ENCODE peak calls at places on chromosomes 5 and 9, in seven cellular contexts. W is neuronal stem cell, H is IMR-90, C is mesendoderm, E is mesenchymal stem cell, O is H9, X is H1. T is an unnamed sample.

GRCh38 chr9:101458955-101459631 is 23.5 kb upstream of the ALDOB start:
- DNase-seq in W (peak; percentile 38), H (peak; percentile 83), C (peak; percentile 96), E (peak; percentile 85), O (peak; percentile 83), X (no peak), T (peak; percentile 27)

GRCh38 chr5:56950626-56951130 is 1.2 kb downstream of the MIER3 start:
- DNase-seq in W (peak; percentile 27), H (peak; percentile 66), C (peak; percentile 75), E (peak; percentile 80), O (peak; percentile 67), X (peak; percentile 72), T (peak; percentile 31)

GRCh38 chr5:78242001-78242400 is 52.5 kb downstream of the AP3B1 start:
- DNase-seq in W (no peak), H (no peak), C (no peak), E (no peak), O (no peak), X (no peak), T (no peak)

GRCh38 chr5:442335-443238 is at the start of gene EXOC3:
- DNase-seq in W (peak; percentile 63), H (peak; percentile 56), C (peak; percentile 74), E (peak; percentile 77), O (peak; percentile 70), X (peak; percentile 81), T (peak; percentile 80)

GRCh38 chr5:110618941-110619340 is 107.5 kb downstream of the TMEM232 start:
- DNase-seq in W (no peak), H (no peak), C (no peak), E (no peak), O (no peak), X (no peak), T (no peak)

GRCh38 chr9:112844771-112845542 is 45.7 kb downstream of the SLC46A2 start:
- DNase-seq in W (peak; percentile 68), H (peak; percentile 66), C (peak; percentile 72), E (peak; percentile 61), O (peak; percentile 77), X (peak; percentile 95), T (peak; percentile 72)

GRCh38 chr9:100426194-100426531 is 780 bp upstream of the MSANTD3 start:
- DNase-seq in W (no peak), H (no peak), C (no peak), E (no peak), O (no peak), X (no peak), T (no peak)

GRCh38 chr9:136198605-136199083 is 6.3 kb downstream of the LHX3 start:
- DNase-seq in W (no peak), H (no peak), C (no peak), E (peak; percentile 20), O (no peak), X (peak; percentile 75), T (no peak)

GRCh38 chr5:116992681-116993080 is 418.1 kb upstream of the SEMA6A start:
- DNase-seq in W (no peak), H (no peak), C (no peak), E (no peak), O (no peak), X (no peak), T (no peak)

GRCh38 chr9:101117091-101117490 is 88.6 kb downstream of the PLPPR1 start:
- DNase-seq in W (no peak), H (no peak), C (peak; percentile 68), E (no peak), O (no peak), X (no peak), T (no peak)

GRCh38 chr9:107332883-107333282 is 49.8 kb downstream of the RAD23B start:
- DNase-seq in W (no peak), H (no peak), C (no peak), E (no peak), O (no peak), X (no peak), T (no peak)

GRCh38 chr5:9283021-9283420 is 262.9 kb downstream of the SEMA5A start:
- DNase-seq in W (no peak), H (peak; percentile 52), C (no peak), E (peak; percentile 46), O (no peak), X (no peak), T (no peak)

GRCh38 chr9:34197756-34198711 is 19.2 kb downstream of the UBAP1 start:
- DNase-seq in W (no peak), H (no peak), C (peak; percentile 86), E (no peak), O (peak; percentile 90), X (peak; percentile 68), T (no peak)

GRCh38 chr9:35713578-35713977 is 18.4 kb downstream of the TLN1 start:
- DNase-seq in W (no peak), H (no peak), C (no peak), E (no peak), O (no peak), X (no peak), T (no peak)

GRCh38 chr5:165119175-165119574 is 1613.8 kb downstream of the MAT2B start:
- DNase-seq in W (no peak), H (no peak), C (no peak), E (no peak), O (no peak), X (no peak), T (no peak)

GRCh38 chr5:168879929-168880328 is 300.8 kb upstream of the PANK3 start:
- DNase-seq in W (no peak), H (no peak), C (no peak), E (no peak), O (no peak), X (no peak), T (no peak)

GRCh38 chr5:5066276-5067186 is 73.6 kb upstream of the ADAMTS16 start:
- DNase-seq in W (no peak), H (no peak), C (peak; percentile 63), E (no peak), O (no peak), X (no peak), T (peak; percentile 42)

GRCh38 chr9:136729144-136729543 is 13.6 kb downstream of the LCN10 start:
- DNase-seq in W (no peak), H (no peak), C (no peak), E (no peak), O (no peak), X (no peak), T (no peak)

GRCh38 chr9:124268248-124268647 is 10.5 kb downstream of the NEK6 start:
- DNase-seq in W (no peak), H (no peak), C (no peak), E (no peak), O (no peak), X (no peak), T (no peak)

GRCh38 chr5:141848771-141849370 is 29.3 kb downstream of the PCDH1 start:
- DNase-seq in W (no peak), H (peak; percentile 66), C (peak; percentile 97), E (peak; percentile 75), O (peak; percentile 95), X (peak; percentile 91), T (peak; percentile 75)

GRCh38 chr5:125525356-125525755 is 778.9 kb upstream of the ZNF608 start:
- DNase-seq in W (no peak), H (no peak), C (no peak), E (no peak), O (no peak), X (no peak), T (no peak)

GRCh38 chr5:19352120-19352519 is 635.9 kb downstream of the CDH18 start:
- DNase-seq in W (no peak), H (no peak), C (no peak), E (no peak), O (no peak), X (no peak), T (no peak)

GRCh38 chr9:135075234-135076142 is 12.0 kb upstream of the OLFM1 start:
- DNase-seq in W (no peak), H (no peak), C (peak; percentile 56), E (no peak), O (peak; percentile 65), X (peak; percentile 68), T (no peak)

DNA sequence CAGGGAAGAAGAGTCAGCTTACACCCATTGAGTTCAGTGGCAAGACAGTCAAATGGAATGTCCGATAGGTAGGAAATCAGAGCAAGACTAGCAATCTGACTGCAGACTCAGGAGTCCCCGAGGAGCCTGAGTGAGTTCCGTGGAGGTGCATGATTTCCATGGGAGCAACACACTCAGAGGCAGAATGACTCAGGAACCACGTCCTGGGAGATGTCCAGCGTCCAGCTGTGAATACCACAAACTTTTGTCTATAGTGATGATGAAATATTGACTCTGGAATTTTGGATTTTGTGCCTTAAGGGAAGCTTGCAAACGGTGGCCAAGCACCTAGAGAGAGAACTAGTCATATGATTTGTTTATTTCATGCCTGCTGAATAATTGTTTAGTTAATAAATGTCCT is 100.5 kb downstream of the PDE4D start:
- DNase-seq in W (no peak), H (peak; percentile 71), C (no peak), E (peak; percentile 82), O (no peak), X (no peak), T (peak; percentile 82)
- H2BK120ac ChIP-seq in W (no peak overlapping the region), H (no peak overlapping the region), C (no peak overlapping the region), E (no peak overlapping the region), O (no peak overlapping the region), X (no peak overlapping the region), T (peak overlapping the region; percentile 78)

DNA sequence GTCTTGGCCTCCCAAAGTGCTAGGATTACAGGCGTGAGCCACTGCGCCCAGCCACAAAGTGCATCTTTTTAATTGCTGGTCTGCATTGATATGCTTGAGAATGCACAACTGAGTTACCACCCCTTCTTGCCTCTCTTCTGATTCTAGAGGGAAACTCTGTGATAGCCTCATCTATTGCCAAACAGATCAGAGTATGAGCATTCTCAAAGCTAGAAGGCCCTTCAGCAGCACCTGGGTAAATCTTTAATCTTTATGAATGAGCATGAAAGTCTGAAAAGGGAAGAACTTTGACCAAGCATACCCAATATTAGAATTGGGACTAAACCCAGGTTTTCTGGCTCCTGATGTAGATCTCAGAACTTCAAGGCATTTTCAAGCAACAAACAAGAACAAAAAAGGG is 298.3 kb upstream of the TNC start:
- DNase-seq in W (no peak), H (no peak), C (no peak), E (no peak), O (no peak), X (no peak), T (no peak)
- H2AK5ac ChIP-seq in W (no peak overlapping the region), H (no peak overlapping the region), C (no peak overlapping the region), E (no peak overlapping the region), O (no peak overlapping the region), X (no peak overlapping the region), T (no peak overlapping the region)

GRCh38 chr9:98249774-98250173 is 5.7 kb downstream of the TBC1D2 start:
- DNase-seq in W (no peak), H (no peak), C (no peak), E (no peak), O (no peak), X (no peak), T (no peak)

GRCh38 chr9:98254236-98255063 is 999 bp downstream of the TBC1D2 start:
- DNase-seq in W (no peak), H (no peak), C (no peak), E (no peak), O (no peak), X (no peak), T (no peak)

GRCh38 chr9:98248737-98249474 is 6.5 kb downstream of the TBC1D2 start:
- DNase-seq in W (no peak), H (peak; percentile 97), C (no peak), E (peak; percentile 98), O (no peak), X (no peak), T (peak; percentile 84)

GRCh38 chr9:98253563-98253962 is 1.9 kb downstream of the TBC1D2 start:
- DNase-seq in W (no peak), H (no peak), C (no peak), E (no peak), O (no peak), X (no peak), T (no peak)

GRCh38 chr9:98251554-98251953 is 3.9 kb downstream of the TBC1D2 start:
- DNase-seq in W (no peak), H (peak; percentile 77), C (no peak), E (peak; percentile 57), O (no peak), X (no peak), T (peak; percentile 53)
- H2BK120ac ChIP-seq in W (no peak overlapping the region), H (peak overlapping the region; percentile 77), C (no peak overlapping the region), E (no peak overlapping the region), O (no peak overlapping the region), X (no peak overlapping the region), T (peak overlapping the region; percentile 8)

GRCh38 chr9:129241725-129242124 is 63.7 kb upstream of the IER5L start:
- DNase-seq in W (no peak), H (no peak), C (no peak), E (no peak), O (no peak), X (no peak), T (no peak)
- H2AK5ac ChIP-seq in W (no peak overlapping the region), H (peak overlapping the region; percentile 16), C (no peak overlapping the region), E (no peak overlapping the region), O (no peak overlapping the region), X (no peak overlapping the region), T (no peak overlapping the region)